ENCODE peak calls at places on chromosomes 11 and 22, in four cellular contexts. Y, B, X and O are unnamed samples.

GRCh38 chr11:107819361-107820014 is 39.1 kb downstream of the SLC35F2 start:
- DNase-seq in Y (no peak), B (no peak), X (no peak), O (no peak)

GRCh38 chr22:37609240-37610152 is 862 bp downstream of the GGA1 start:
- DNase-seq in Y (no peak), B (no peak), X (no peak), O (no peak)

GRCh38 chr22:43622886-43623285 is 189.2 kb downstream of the EFCAB6 start:
- DNase-seq in Y (no peak), B (no peak), X (no peak), O (no peak)

GRCh38 chr11:44632466-44633123 is 67.1 kb downstream of the CD82 start:
- DNase-seq in Y (peak; percentile 36), B (no peak), X (no peak), O (no peak)

GRCh38 chr11:118565062-118565461 is 669 bp downstream of the IFT46 start:
- DNase-seq in Y (no peak), B (no peak), X (no peak), O (peak; percentile 58)

GRCh38 chr11:70488171-70488570 is 89.8 kb downstream of the CTTN start:
- DNase-seq in Y (no peak), B (no peak), X (no peak), O (no peak)

GRCh38 chr22:50190182-50190951 is 4.7 kb downstream of the TRABD start:
- DNase-seq in Y (peak; percentile 79), B (no peak), X (no peak), O (peak; percentile 60)

GRCh38 chr11:69465236-69466000 is 16.0 kb upstream of the LINC01488 start:
- DNase-seq in Y (no peak), B (no peak), X (no peak), O (no peak)

GRCh38 chr22:43829904-43830851 is 18.1 kb upstream of the EFCAB6 start:
- DNase-seq in Y (peak; percentile 58), B (no peak), X (no peak), O (no peak)

GRCh38 chr22:39350803-39351688 is 1.3 kb downstream of the SYNGR1 start:
- DNase-seq in Y (no peak), B (no peak), X (no peak), O (no peak)

GRCh38 chr22:48884786-48885185 is 942.9 kb downstream of the BRD1 start:
- DNase-seq in Y (peak; percentile 9), B (no peak), X (no peak), O (peak; percentile 5)

GRCh38 chr11:134032501-134033091 is 36.3 kb upstream of the JAM3 start:
- DNase-seq in Y (no peak), B (no peak), X (no peak), O (peak; percentile 48)

GRCh38 chr11:17313349-17314231 is 37.1 kb downstream of the NUCB2 start:
- DNase-seq in Y (no peak), B (no peak), X (no peak), O (no peak)